ENCODE peak calls at places on chromosomes 12 and 14, in ten cellular contexts. S, K, R, F, O, J, X, C, W and G are unnamed samples.
A peak's percentile ranks its signal among the peaks of the same experiment; 100 is the strongest.

GRCh38 chr12:90936230-90937005 is 18.6 kb downstream of the CCER1 start:
- DNase-seq in S (peak; percentile 38), K (no peak), R (no peak), F (no peak), O (no peak), J (no peak), X (peak; percentile 62), C (no peak), W (no peak), G (no peak)

GRCh38 chr12:53622724-53623123 is 3.5 kb downstream of the ATF7 start:
- DNase-seq in S (no peak), K (no peak), R (no peak), F (no peak), O (no peak), J (no peak), X (no peak), C (no peak), W (no peak), G (no peak)

GRCh38 chr14:92039073-92039719 is 663 bp downstream of the TRIP11 start:
- DNase-seq in S (peak; percentile 63), K (no peak), R (peak; percentile 15), F (peak; percentile 74), O (peak; percentile 78), J (peak; percentile 18), X (peak; percentile 76), C (peak; percentile 71), W (peak; percentile 30), G (no peak)

GRCh38 chr12:96510306-96510764 is 21.0 kb downstream of the CFAP54 start:
- DNase-seq in S (no peak), K (no peak), R (no peak), F (peak; percentile 88), O (no peak), J (no peak), X (no peak), C (no peak), W (no peak), G (no peak)

GRCh38 chr12:13436696-13437391 is 240.3 kb downstream of the EMP1 start:
- DNase-seq in S (no peak), K (no peak), R (no peak), F (no peak), O (peak; percentile 45), J (no peak), X (no peak), C (peak; percentile 19), W (peak; percentile 24), G (no peak)

GRCh38 chr12:94710933-94711332 is 60.6 kb upstream of the TMCC3 start:
- DNase-seq in S (peak; percentile 33), K (no peak), R (peak; percentile 48), F (peak; percentile 55), O (no peak), J (no peak), X (peak; percentile 83), C (peak; percentile 53), W (no peak), G (no peak)

GRCh38 chr14:102255401-102256190 is 49.4 kb downstream of the MOK start:
- DNase-seq in S (no peak), K (peak; percentile 31), R (no peak), F (no peak), O (no peak), J (no peak), X (no peak), C (no peak), W (no peak), G (no peak)

GRCh38 chr12:12899530-12900380 is 8.4 kb downstream of the GPRC5A start:
- DNase-seq in S (peak; percentile 82), K (no peak), R (no peak), F (peak; percentile 93), O (peak; percentile 91), J (peak; percentile 76), X (no peak), C (no peak), W (peak; percentile 57), G (no peak)

GRCh38 chr12:4943067-4943937 is 33.6 kb downstream of the KCNA1 start:
- DNase-seq in S (no peak), K (no peak), R (no peak), F (no peak), O (no peak), J (no peak), X (no peak), C (no peak), W (no peak), G (no peak)

GRCh38 chr14:31251028-31251958 is 43.7 kb upstream of the HECTD1 start:
- DNase-seq in S (no peak), K (no peak), R (no peak), F (no peak), O (no peak), J (no peak), X (no peak), C (no peak), W (no peak), G (no peak)

GRCh38 chr12:95321516-95322246 is 104.1 kb downstream of the VEZT start:
- DNase-seq in S (no peak), K (no peak), R (no peak), F (no peak), O (no peak), J (no peak), X (no peak), C (no peak), W (no peak), G (no peak)

GRCh38 chr14:45526715-45527549 is 273.9 kb upstream of the MIS18BP1 start:
- DNase-seq in S (peak; percentile 74), K (no peak), R (no peak), F (peak; percentile 9), O (peak; percentile 18), J (no peak), X (peak; percentile 85), C (peak; percentile 63), W (no peak), G (peak; percentile 38)

GRCh38 chr12:53004582-53004981 is 1.7 kb upstream of the EIF4B start:
- DNase-seq in S (no peak), K (no peak), R (no peak), F (no peak), O (no peak), J (no peak), X (peak; percentile 36), C (no peak), W (no peak), G (no peak)

GRCh38 chr14:102749833-102750775 is 27.1 kb upstream of the TRAF3 start:
- DNase-seq in S (no peak), K (no peak), R (no peak), F (no peak), O (no peak), J (no peak), X (no peak), C (no peak), W (no peak), G (no peak)

GRCh38 chr12:119307747-119308146 is 26.8 kb upstream of the CCDC60 start:
- DNase-seq in S (no peak), K (no peak), R (no peak), F (no peak), O (no peak), J (no peak), X (no peak), C (no peak), W (no peak), G (no peak)

GRCh38 chr12:65715976-65716375 is 108.3 kb upstream of the HMGA2 start:
- DNase-seq in S (no peak), K (no peak), R (no peak), F (no peak), O (no peak), J (no peak), X (no peak), C (no peak), W (no peak), G (no peak)

GRCh38 chr14:94600148-94600545 is 12.0 kb upstream of the SERPINA3 start:
- DNase-seq in S (no peak), K (no peak), R (no peak), F (no peak), O (no peak), J (no peak), X (no peak), C (no peak), W (no peak), G (no peak)

GRCh38 chr14:62301911-62302310 is 539.7 kb downstream of the SNAPC1 start:
- DNase-seq in S (no peak), K (no peak), R (no peak), F (no peak), O (no peak), J (no peak), X (no peak), C (no peak), W (no peak), G (no peak)